ENCODE peak calls at places on chromosome 10, in four cellular contexts. N, O, V and Y are unnamed samples.

GRCh38 chr10:42980553-42981357 is 96.1 kb upstream of the RET start:
- DNase-seq in N (no peak), O (no peak), V (no peak), Y (no peak)

GRCh38 chr10:31723074-31723750 is 205.4 kb downstream of the ARHGAP12 start:
- DNase-seq in N (no peak), O (no peak), V (no peak), Y (no peak)

GRCh38 chr10:96390460-96390864 is 31.7 kb upstream of the OPALIN start:
- DNase-seq in N (no peak), O (no peak), V (peak), Y (peak)

GRCh38 chr10:4131407-4132215 is 346.6 kb upstream of the KLF6 start:
- DNase-seq in N (no peak), O (peak), V (no peak), Y (peak)

GRCh38 chr10:71684356-71685173 is 35.0 kb downstream of the C10orf105 start:
- DNase-seq in N (no peak), O (no peak), V (no peak), Y (no peak)

GRCh38 chr10:6737080-6737641 is 157.1 kb upstream of the PRKCQ start:
- DNase-seq in N (no peak), O (no peak), V (no peak), Y (no peak)

GRCh38 chr10:91420868-91421267 is 10.7 kb downstream of the HECTD2 start:
- DNase-seq in N (no peak), O (no peak), V (no peak), Y (no peak)

GRCh38 chr10:78868456-78868855 is 200.3 kb upstream of the ZMIZ1 start:
- DNase-seq in N (no peak), O (no peak), V (no peak), Y (no peak)

GRCh38 chr10:13672505-13672904 is 85.7 kb downstream of the PRPF18 start:
- DNase-seq in N (no peak), O (no peak), V (no peak), Y (no peak)

GRCh38 chr10:27794157-27794556 is 48.5 kb upstream of the MKX start:
- DNase-seq in N (no peak), O (no peak), V (no peak), Y (no peak)

GRCh38 chr10:60446855-60447254 is 57.2 kb upstream of the ANK3 start:
- DNase-seq in N (no peak), O (no peak), V (no peak), Y (no peak)

GRCh38 chr10:22599048-22599561 is 115.3 kb downstream of the PIP4K2A start:
- DNase-seq in N (no peak), O (peak), V (no peak), Y (no peak)

GRCh38 chr10:91698258-91698657 is 65.4 kb upstream of the PPP1R3C start:
- DNase-seq in N (no peak), O (no peak), V (no peak), Y (no peak)

GRCh38 chr10:3150366-3150765 is 22.2 kb downstream of the PITRM1 start:
- DNase-seq in N (no peak), O (no peak), V (no peak), Y (no peak)

GRCh38 chr10:73357821-73358220 is 843 bp downstream of the CFAP70 start:
- DNase-seq in N (no peak), O (no peak), V (no peak), Y (no peak)

GRCh38 chr10:93672022-93672678 is 30.2 kb downstream of the FRA10AC1 start:
- DNase-seq in N (no peak), O (no peak), V (no peak), Y (no peak)